ENCODE peak calls at places on chromosomes 11 and 22, in seven cellular contexts. N, B, G, S, R, Q and D are unnamed samples.

GRCh38 chr11:126354631-126355323 is 709 bp upstream of the ST3GAL4 start:
- DNase-seq in N (no peak), B (peak; percentile 28), G (no peak), S (no peak), R (no peak), Q (no peak), D (no peak)

GRCh38 chr11:11413776-11414175 is 60.7 kb upstream of the CSNK2A3 start:
- DNase-seq in N (no peak), B (no peak), G (no peak), S (no peak), R (no peak), Q (no peak), D (no peak)

GRCh38 chr11:65613091-65613928 is 711 bp downstream of the MAP3K11 start:
- DNase-seq in N (no peak), B (no peak), G (no peak), S (no peak), R (no peak), Q (no peak), D (no peak)

GRCh38 chr22:38239101-38239761 is 33.6 kb downstream of the TMEM184B start:
- DNase-seq in N (peak; percentile 95), B (no peak), G (peak; percentile 96), S (peak; percentile 90), R (peak; percentile 98), Q (peak; percentile 95), D (peak; percentile 83)

GRCh38 chr11:119482561-119483001 is 59.6 kb upstream of the THY1 start:
- DNase-seq in N (no peak), B (no peak), G (no peak), S (peak; percentile 50), R (no peak), Q (no peak), D (no peak)

GRCh38 chr22:23063539-23064380 is 6.6 kb upstream of the GNAZ start:
- DNase-seq in N (no peak), B (no peak), G (no peak), S (peak; percentile 73), R (no peak), Q (no peak), D (no peak)

GRCh38 chr22:44878483-44879300 is 126.3 kb downstream of the ARHGAP8 start:
- DNase-seq in N (no peak), B (no peak), G (no peak), S (no peak), R (no peak), Q (no peak), D (no peak)

GRCh38 chr11:31711137-31711536 is 100.0 kb downstream of the PAX6 start:
- DNase-seq in N (no peak), B (no peak), G (no peak), S (no peak), R (no peak), Q (no peak), D (no peak)

GRCh38 chr11:73194593-73194992 is 23.5 kb upstream of the P2RY2 start:
- DNase-seq in N (no peak), B (no peak), G (no peak), S (no peak), R (no peak), Q (no peak), D (no peak)

GRCh38 chr11:121367434-121367833 is 74.9 kb downstream of the SC5D start:
- DNase-seq in N (no peak), B (peak; percentile 67), G (no peak), S (no peak), R (peak; percentile 7), Q (peak; percentile 41), D (peak; percentile 56)

GRCh38 chr11:75938543-75938942 is 123.5 kb downstream of the UVRAG start:
- DNase-seq in N (peak; percentile 43), B (no peak), G (peak; percentile 25), S (no peak), R (peak; percentile 33), Q (peak; percentile 59), D (peak; percentile 24)

GRCh38 chr11:15969281-15969680 is 387.1 kb downstream of the SOX6 start:
- DNase-seq in N (peak; percentile 86), B (peak; percentile 7), G (peak; percentile 67), S (no peak), R (peak; percentile 73), Q (peak; percentile 92), D (peak; percentile 83)

GRCh38 chr11:82701847-82702520 is 31.7 kb downstream of the FAM181B start:
- DNase-seq in N (peak; percentile 6), B (no peak), G (peak; percentile 30), S (no peak), R (peak; percentile 17), Q (peak; percentile 42), D (peak; percentile 45)

GRCh38 chr11:65736810-65737209 is 16.2 kb upstream of the RNASEH2C start:
- DNase-seq in N (no peak), B (no peak), G (no peak), S (no peak), R (no peak), Q (no peak), D (no peak)

GRCh38 chr11:72058416-72059034 is 21.8 kb downstream of the NUMA1 start:
- DNase-seq in N (peak; percentile 46), B (no peak), G (peak; percentile 76), S (no peak), R (peak; percentile 49), Q (no peak), D (peak; percentile 40)

GRCh38 chr22:44441401-44442185 is 56.4 kb downstream of the RTL6 start:
- DNase-seq in N (no peak), B (no peak), G (no peak), S (peak; percentile 53), R (no peak), Q (no peak), D (no peak)

GRCh38 chr22:29587938-29588699 is 7.2 kb upstream of the NIPSNAP1 start:
- DNase-seq in N (peak; percentile 92), B (no peak), G (peak; percentile 75), S (no peak), R (peak; percentile 88), Q (peak; percentile 91), D (peak; percentile 80)

GRCh38 chr11:95584589-95584988 is 205.0 kb downstream of the FAM76B start:
- DNase-seq in N (no peak), B (no peak), G (no peak), S (no peak), R (no peak), Q (no peak), D (no peak)

GRCh38 chr11:26649884-26650283 is 72.0 kb downstream of the SLC5A12 start:
- DNase-seq in N (peak; percentile 55), B (no peak), G (peak; percentile 48), S (no peak), R (peak; percentile 69), Q (peak; percentile 86), D (peak; percentile 79)

GRCh38 chr11:45180888-45181594 is 34.6 kb downstream of the PRDM11 start:
- DNase-seq in N (peak; percentile 56), B (no peak), G (peak; percentile 25), S (peak; percentile 89), R (peak; percentile 41), Q (peak; percentile 13), D (peak; percentile 35)

GRCh38 chr11:64359712-64360402 is 895 bp downstream of the RPS6KA4 start:
- DNase-seq in N (no peak), B (peak; percentile 59), G (no peak), S (no peak), R (no peak), Q (no peak), D (no peak)

GRCh38 chr11:64498151-64498550 is 92.9 kb upstream of the SLC22A12 start:
- DNase-seq in N (no peak), B (no peak), G (no peak), S (no peak), R (no peak), Q (no peak), D (no peak)

GRCh38 chr11:99565333-99565732 is 544.6 kb downstream of the CNTN5 start:
- DNase-seq in N (no peak), B (no peak), G (no peak), S (no peak), R (no peak), Q (no peak), D (no peak)

GRCh38 chr22:17234144-17234623 is 14.9 kb upstream of the ADA2 start:
- DNase-seq in N (peak; percentile 6), B (no peak), G (no peak), S (no peak), R (no peak), Q (peak; percentile 27), D (no peak)
- TF ChIP-seq CTCF in N (peak; percentile 25), B (no peak), G (no peak), S (no peak), R (no peak), Q (no peak), D (peak; percentile 10)

DNA sequence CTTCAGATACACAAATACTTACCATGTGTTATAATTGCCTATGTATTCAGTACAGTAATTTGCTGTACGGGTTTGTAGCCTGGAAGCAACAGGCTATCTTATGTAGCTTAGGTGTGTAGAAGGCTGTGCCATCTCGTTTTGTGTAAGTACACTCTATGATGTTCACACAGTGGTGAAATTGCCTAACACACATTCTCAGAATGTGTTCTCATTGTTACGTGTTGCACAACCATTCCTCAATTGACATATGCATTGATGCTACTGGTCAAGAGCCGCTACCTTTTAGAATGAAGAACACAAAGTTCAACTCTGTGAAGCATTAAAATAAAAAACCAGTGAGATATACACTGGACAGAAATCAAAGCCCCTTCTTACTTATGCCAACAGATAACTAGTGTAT is 26.7 kb downstream of the SVIP start:
- DNase-seq in N (no peak), B (no peak), G (no peak), S (no peak), R (no peak), Q (no peak), D (no peak)
- TF ChIP-seq CTCF in N (no peak), B (no peak), G (no peak), S (no peak), R (no peak), Q (no peak), D (no peak)

GRCh38 chr11:90614318-90614717 is 391.5 kb upstream of the CHORDC1 start:
- DNase-seq in N (no peak), B (no peak), G (no peak), S (no peak), R (no peak), Q (no peak), D (no peak)
- TF ChIP-seq CTCF in N (no peak), B (no peak), G (no peak), S (no peak), R (no peak), Q (no peak), D (no peak)

DNA sequence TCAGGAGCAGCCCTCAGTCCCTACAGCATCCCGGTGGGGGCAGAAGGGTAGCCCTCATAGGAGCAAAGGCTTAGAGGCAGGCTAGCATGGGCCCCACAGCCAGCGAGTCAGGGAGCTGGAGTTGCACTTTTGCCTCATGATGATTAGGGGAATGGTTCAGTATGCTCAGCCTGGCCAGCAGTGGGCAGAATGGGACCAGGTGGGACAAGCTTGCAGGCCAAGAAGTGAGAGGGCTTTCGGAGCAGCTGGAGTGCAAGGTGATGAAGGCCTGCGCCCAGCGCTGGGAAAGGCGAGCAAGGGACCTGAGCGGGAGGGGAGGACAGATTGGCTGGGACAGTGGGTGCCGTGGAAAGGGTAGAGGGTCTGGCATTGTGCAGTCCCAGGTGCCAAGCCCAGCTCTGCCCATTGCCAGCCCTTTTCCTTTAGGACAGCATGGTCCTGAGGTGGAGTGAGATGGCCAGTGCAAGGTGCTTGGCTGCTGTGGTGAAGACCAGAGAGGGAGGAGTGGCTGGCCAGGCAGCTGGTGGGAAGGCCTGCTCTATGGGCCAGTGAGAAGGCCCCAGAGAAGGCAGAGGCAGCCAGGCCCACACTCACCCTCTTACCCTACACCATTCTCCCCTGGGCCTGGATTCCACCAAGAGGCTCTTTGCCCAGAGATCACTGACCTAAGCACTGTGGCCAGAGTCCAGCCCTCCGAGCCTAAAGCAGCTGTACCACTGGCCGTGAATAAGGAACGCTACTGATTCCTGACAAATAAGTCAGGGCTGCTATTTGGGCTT is 47.9 kb upstream of the SUSD2 start:
- DNase-seq in N (no peak), B (no peak), G (no peak), S (no peak), R (peak; percentile 11), Q (peak; percentile 46), D (peak; percentile 20)
- TF ChIP-seq CTCF in N (peak; percentile 48), B (peak; percentile 25), G (peak; percentile 53), S (peak; percentile 41), R (peak; percentile 30), Q (peak; percentile 37), D (peak; percentile 54)

GRCh38 chr11:128732471-128733277 is 38.8 kb downstream of the FLI1 start:
- DNase-seq in N (no peak), B (peak; percentile 65), G (no peak), S (no peak), R (no peak), Q (no peak), D (no peak)
- TF ChIP-seq CTCF in N (no peak), B (no peak), G (no peak), S (no peak), R (no peak), Q (no peak), D (no peak)